ENCODE peak calls at places on chromosomes 13 and 19, in seven cellular contexts. V is Caco-2; D is small intestine; M is brain microvascular endothelial cell; A is effector memory CD4-positive, alpha-beta T cell; R is spleen; Q is tibial artery. B is an unnamed sample.

GRCh38 chr19:40523322-40524047 is 53.2 kb upstream of the SHKBP1 start:
- DNase-seq in V (peak), D (peak), M (peak), A (peak), R (peak), Q (no peak), B (no peak)

GRCh38 chr13:51278426-51279130 is 56.4 kb downstream of the FAM124A start:
- DNase-seq in V (no peak), D (no peak), M (no peak), A (no peak), R (no peak), Q (no peak), B (no peak)

GRCh38 chr19:13234518-13234917 is 84.3 kb downstream of the IER2 start:
- DNase-seq in V (peak), D (peak), M (no peak), A (peak), R (peak), Q (no peak), B (no peak)

GRCh38 chr19:49371184-49371583 is 7.5 kb downstream of the DKKL1 start:
- DNase-seq in V (no peak), D (no peak), M (no peak), A (no peak), R (no peak), Q (no peak), B (no peak)

GRCh38 chr13:62997038-62997619 is 1581.5 kb upstream of the PCDH20 start:
- DNase-seq in V (no peak), D (no peak), M (no peak), A (no peak), R (no peak), Q (no peak), B (no peak)

GRCh38 chr13:46492946-46493345 is 60.0 kb upstream of the LRCH1 start:
- DNase-seq in V (no peak), D (peak), M (peak), A (no peak), R (no peak), Q (no peak), B (no peak)

GRCh38 chr13:80116107-80116506 is 224.8 kb downstream of the SPRY2 start:
- DNase-seq in V (no peak), D (no peak), M (peak), A (no peak), R (no peak), Q (no peak), B (no peak)

GRCh38 chr19:2602391-2603181 is 99.9 kb downstream of the GNG7 start:
- DNase-seq in V (peak), D (peak), M (peak), A (no peak), R (peak), Q (peak), B (peak)

GRCh38 chr19:48683349-48683748 is 10.5 kb upstream of the NTN5 start:
- DNase-seq in V (no peak), D (no peak), M (peak), A (no peak), R (no peak), Q (no peak), B (no peak)

GRCh38 chr13:40377783-40378182 is 288.7 kb downstream of the FOXO1 start:
- DNase-seq in V (no peak), D (no peak), M (peak), A (no peak), R (no peak), Q (no peak), B (no peak)

GRCh38 chr13:62324842-62325241 is 909.2 kb upstream of the PCDH20 start:
- DNase-seq in V (no peak), D (no peak), M (no peak), A (no peak), R (no peak), Q (no peak), B (no peak)

GRCh38 chr19:35332817-35333216 is 3.8 kb downstream of the CD22 start:
- DNase-seq in V (no peak), D (no peak), M (no peak), A (no peak), R (peak), Q (no peak), B (no peak)

GRCh38 chr19:19488875-19489690 is 26.3 kb downstream of the TSSK6 start:
- DNase-seq in V (peak), D (peak), M (peak), A (peak), R (peak), Q (peak), B (peak)

GRCh38 chr13:105177265-105177900 is 1358.1 kb downstream of the EFNB2 start:
- DNase-seq in V (no peak), D (no peak), M (peak), A (no peak), R (no peak), Q (no peak), B (no peak)

GRCh38 chr19:38033658-38034150 is 126.7 kb downstream of the SIPA1L3 start:
- DNase-seq in V (no peak), D (no peak), M (no peak), A (no peak), R (peak), Q (no peak), B (no peak)

GRCh38 chr13:37617162-37617561 is 18.6 kb upstream of the POSTN start:
- DNase-seq in V (no peak), D (no peak), M (peak), A (no peak), R (no peak), Q (no peak), B (no peak)

GRCh38 chr13:114130708-114131580 is 1.5 kb downstream of the RASA3 start:
- DNase-seq in V (no peak), D (no peak), M (peak), A (peak), R (peak), Q (peak), B (no peak)

GRCh38 chr13:113014752-113015745 is 46.0 kb downstream of the MCF2L start:
- DNase-seq in V (no peak), D (no peak), M (no peak), A (no peak), R (no peak), Q (no peak), B (no peak)

GRCh38 chr19:23343434-23344010 is 51.7 kb downstream of the ZNF91 start:
- DNase-seq in V (no peak), D (no peak), M (no peak), A (no peak), R (no peak), Q (no peak), B (no peak)

GRCh38 chr13:50082426-50083283 is 67.4 kb downstream of the KCNRG start:
- DNase-seq in V (peak), D (peak), M (peak), A (peak), R (peak), Q (peak), B (no peak)

GRCh38 chr19:30225615-30226463 is 146.3 kb upstream of the ZNF536 start:
- DNase-seq in V (no peak), D (no peak), M (no peak), A (no peak), R (no peak), Q (no peak), B (no peak)

GRCh38 chr19:50796634-50797428 is 6.6 kb downstream of the ACP4 start:
- DNase-seq in V (no peak), D (no peak), M (no peak), A (no peak), R (no peak), Q (no peak), B (no peak)

GRCh38 chr13:75691183-75691582 is 55.1 kb downstream of the LMO7 start:
- DNase-seq in V (no peak), D (peak), M (no peak), A (no peak), R (no peak), Q (no peak), B (no peak)

GRCh38 chr19:33448159-33448516 is 73.5 kb downstream of the PEPD start:
- DNase-seq in V (peak), D (no peak), M (no peak), A (no peak), R (peak), Q (no peak), B (no peak)

GRCh38 chr13:42548731-42549554 is 25.0 kb upstream of the TNFSF11 start:
- DNase-seq in V (no peak), D (peak), M (peak), A (no peak), R (no peak), Q (peak), B (no peak)

GRCh38 chr13:44819245-44819644 is 170.0 kb downstream of the NUFIP1 start:
- DNase-seq in V (no peak), D (no peak), M (peak), A (no peak), R (no peak), Q (no peak), B (no peak)

GRCh38 chr13:29707876-29708543 is 112.5 kb upstream of the SLC7A1 start:
- DNase-seq in V (peak), D (peak), M (peak), A (peak), R (no peak), Q (no peak), B (peak)

GRCh38 chr13:80529734-80530133 is 188.8 kb upstream of the SPRY2 start:
- DNase-seq in V (no peak), D (no peak), M (peak), A (no peak), R (no peak), Q (no peak), B (no peak)

GRCh38 chr13:39394811-39395685 is 207.9 kb downstream of the LHFPL6 start:
- DNase-seq in V (no peak), D (no peak), M (no peak), A (no peak), R (no peak), Q (no peak), B (no peak)

GRCh38 chr19:10404888-10405808 is 1.8 kb upstream of the CDC37 start:
- DNase-seq in V (no peak), D (no peak), M (no peak), A (no peak), R (no peak), Q (no peak), B (no peak)

GRCh38 chr19:1828279-1829238 is 16.5 kb upstream of the ATP8B3 start:
- DNase-seq in V (no peak), D (no peak), M (no peak), A (no peak), R (no peak), Q (no peak), B (no peak)

GRCh38 chr13:89514534-89515312 is 1832.8 kb upstream of the MIR17HG start:
- DNase-seq in V (peak), D (no peak), M (peak), A (no peak), R (no peak), Q (no peak), B (no peak)
- H3K4me3 ChIP-seq in V (no peak), D (no peak), M (no peak), A (no peak), R (no peak), Q (no peak), B (no peak)

DNA sequence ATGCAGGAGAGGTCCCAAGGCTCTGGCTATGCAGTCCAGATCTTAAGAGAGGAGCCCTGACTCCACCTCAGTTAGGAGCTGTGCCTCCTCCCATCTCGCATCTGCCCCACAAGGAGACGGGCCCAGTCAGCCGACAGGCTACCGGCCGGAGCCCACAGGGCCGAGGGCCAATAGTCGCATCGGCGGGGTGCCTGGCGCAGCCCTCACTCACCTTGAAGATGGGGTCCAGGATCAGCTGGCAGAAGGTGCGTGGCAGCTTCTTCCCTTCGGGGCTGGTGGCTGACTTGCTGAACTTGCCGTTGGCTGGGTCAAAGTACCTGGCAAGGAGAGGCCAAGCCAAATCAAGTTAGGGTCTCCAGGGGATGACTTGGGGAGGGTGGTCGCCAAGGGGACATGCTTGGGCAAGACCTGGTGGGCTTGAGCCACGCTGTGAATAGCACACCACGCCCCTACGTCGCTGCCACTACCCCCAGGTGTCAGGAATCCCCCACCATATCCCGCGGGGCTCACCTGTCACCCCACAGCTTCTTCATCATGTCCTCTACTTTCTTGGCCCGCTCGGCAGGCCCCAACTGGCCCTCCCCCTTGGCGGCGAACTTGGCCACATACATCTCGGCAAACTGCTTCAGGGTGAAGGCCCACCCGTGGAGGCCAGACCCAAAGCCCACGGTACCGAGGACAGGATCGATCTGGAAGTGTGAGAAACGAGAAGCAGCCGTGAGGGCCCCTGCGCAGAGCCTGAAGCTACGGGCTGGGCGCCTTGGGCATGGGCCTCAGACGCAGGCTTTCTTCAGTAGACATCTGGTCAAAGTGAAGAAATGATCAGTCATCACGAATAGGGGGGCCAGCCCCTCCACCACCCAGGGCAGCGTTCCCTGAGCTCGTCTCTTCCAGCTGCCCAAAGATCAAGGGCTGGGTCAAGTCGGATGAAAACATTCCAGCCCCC is 3.3 kb downstream of the EEF2 start:
- DNase-seq in V (no peak), D (no peak), M (no peak), A (no peak), R (peak), Q (no peak), B (no peak)
- H3K4me3 ChIP-seq in V (no peak), D (no peak), M (no peak), A (no peak), R (no peak), Q (no peak), B (no peak)

DNA sequence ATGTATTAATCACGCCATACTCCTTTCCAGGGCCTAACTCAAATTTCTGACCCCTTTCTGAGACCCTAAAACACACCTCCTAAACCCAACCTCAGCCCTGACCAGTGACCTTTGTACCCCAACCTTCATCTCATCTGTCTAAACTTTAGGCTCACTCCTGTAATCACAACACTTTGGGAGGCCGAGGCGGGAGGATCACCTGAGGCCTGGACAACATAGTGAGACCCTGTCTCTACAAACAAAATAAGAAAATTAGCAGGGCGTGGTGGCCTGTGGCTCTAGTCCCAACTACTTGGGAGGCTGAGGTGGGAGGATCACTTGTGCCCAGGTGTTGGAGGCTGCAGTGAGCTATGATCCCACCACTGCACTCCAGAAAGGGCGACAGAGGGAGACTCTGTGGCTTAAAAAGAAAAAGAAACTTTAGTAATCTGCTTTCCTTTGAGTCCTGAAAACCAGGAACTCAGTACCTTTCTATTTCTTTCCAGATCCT is 4.7 kb downstream of the RTN2 start:
- DNase-seq in V (no peak), D (no peak), M (no peak), A (no peak), R (no peak), Q (no peak), B (no peak)
- H3K4me3 ChIP-seq in V (peak), D (no peak), M (no peak), A (no peak), R (peak), Q (peak), B (peak)

GRCh38 chr19:58397533-58398037 is 2.1 kb downstream of the RNF225 start:
- DNase-seq in V (no peak), D (no peak), M (no peak), A (no peak), R (no peak), Q (no peak), B (no peak)

GRCh38 chr19:58394821-58395219 is 636 bp upstream of the RNF225 start:
- DNase-seq in V (no peak), D (no peak), M (no peak), A (no peak), R (no peak), Q (no peak), B (no peak)

GRCh38 chr19:58396691-58397532 is 1.5 kb downstream of the RNF225 start:
- DNase-seq in V (no peak), D (no peak), M (no peak), A (no peak), R (no peak), Q (no peak), B (no peak)

GRCh38 chr19:58395220-58395978 is at the start of gene RNF225:
- DNase-seq in V (peak), D (no peak), M (no peak), A (no peak), R (no peak), Q (no peak), B (no peak)

DNA sequence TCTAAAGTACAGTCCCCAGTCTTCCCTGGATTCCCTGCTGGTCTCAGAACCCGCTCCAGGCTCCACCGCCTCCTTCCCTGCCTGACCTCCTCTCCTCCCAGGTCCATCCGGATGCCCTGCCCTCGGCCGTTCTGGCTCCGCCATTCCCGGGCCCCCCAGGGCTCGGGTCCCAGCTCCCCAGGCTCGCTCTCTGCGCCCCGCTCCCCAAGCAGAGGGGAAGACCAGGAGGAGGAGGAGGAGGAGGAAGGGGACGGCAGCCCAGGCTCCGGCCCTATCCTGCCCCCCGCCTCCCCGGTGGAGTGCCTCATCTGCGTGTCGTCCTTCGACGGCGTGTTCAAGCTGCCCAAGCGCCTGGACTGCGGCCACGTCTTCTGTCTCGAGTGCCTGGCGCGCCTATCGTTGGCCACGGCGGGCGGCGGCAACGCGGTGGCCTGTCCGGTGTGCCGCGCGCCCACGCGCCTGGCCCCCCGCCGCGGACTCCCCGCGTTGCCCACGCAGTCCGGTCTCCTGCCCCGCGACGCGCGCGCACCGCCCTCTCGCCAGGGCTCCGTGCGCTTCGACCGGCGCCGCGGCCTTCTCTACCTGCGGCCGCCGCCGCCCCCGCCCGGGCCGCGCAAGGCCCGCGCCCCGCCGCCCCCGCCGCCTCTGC is 647 bp downstream of the RNF225 start:
- DNase-seq in V (no peak), D (no peak), M (no peak), A (no peak), R (no peak), Q (no peak), B (no peak)
- H3K4me3 ChIP-seq in V (no peak), D (peak), M (peak), A (no peak), R (no peak), Q (no peak), B (peak)

GRCh38 chr19:31668916-31669315 is 319.7 kb upstream of the TSHZ3 start:
- DNase-seq in V (no peak), D (no peak), M (no peak), A (no peak), R (no peak), Q (no peak), B (no peak)

GRCh38 chr19:31667106-31667505 is 317.9 kb upstream of the TSHZ3 start:
- DNase-seq in V (no peak), D (no peak), M (no peak), A (no peak), R (no peak), Q (no peak), B (no peak)

GRCh38 chr19:31664997-31665396 is 315.8 kb upstream of the TSHZ3 start:
- DNase-seq in V (no peak), D (no peak), M (no peak), A (no peak), R (no peak), Q (no peak), B (no peak)

GRCh38 chr19:31664096-31664495 is 314.9 kb upstream of the TSHZ3 start:
- DNase-seq in V (no peak), D (no peak), M (no peak), A (no peak), R (no peak), Q (no peak), B (no peak)

GRCh38 chr19:31666126-31666525 is 316.9 kb upstream of the TSHZ3 start:
- DNase-seq in V (no peak), D (no peak), M (no peak), A (no peak), R (no peak), Q (no peak), B (no peak)
- H3K4me3 ChIP-seq in V (no peak), D (no peak), M (no peak), A (no peak), R (no peak), Q (no peak), B (no peak)

B was measured in coronary artery.